ENCODE peak calls at places on chromosome 1, in nine cellular contexts. S is epithelial cell of esophagus; W is foreskin fibroblast; N is NB4; P is IMR-90; X is mesendoderm; R is effector memory CD4-positive, alpha-beta T cell; J is heart left ventricle; T is heart right ventricle. Z is an unnamed sample.

GRCh38 chr1:26858891-26859630 is 3.9 kb upstream of the SFN start:
- DNase-seq in W (no peak), X (no peak), N (no peak), P (no peak), S (peak), R (no peak), J (no peak), T (no peak), Z (no peak)

GRCh38 chr1:119681560-119681959 is 30.2 kb upstream of the PHGDH start:
- DNase-seq in W (no peak), J (no peak), T (no peak), N (no peak), R (no peak), X (no peak), S (no peak), P (no peak), Z (no peak)

GRCh38 chr1:25140073-25140797 is 92.1 kb downstream of the SYF2 start:
- DNase-seq in N (peak), S (peak), T (no peak), W (no peak), X (peak), J (no peak), R (no peak), P (no peak), Z (no peak)

GRCh38 chr1:152189657-152190442 is 30.8 kb upstream of the RPTN start:
- DNase-seq in J (peak), X (peak), P (peak), N (peak), R (peak), W (peak), S (peak), T (peak), Z (peak)

GRCh38 chr1:159986531-159986930 is 32.5 kb upstream of the SLAMF9 start:
- DNase-seq in R (no peak), T (no peak), P (no peak), X (no peak), N (no peak), W (no peak), J (no peak), S (no peak), Z (no peak)

GRCh38 chr1:88399690-88400089 is 284.4 kb upstream of the PKN2 start:
- DNase-seq in T (no peak), X (no peak), R (no peak), P (no peak), J (no peak), W (no peak), N (no peak), S (no peak), Z (no peak)

GRCh38 chr1:207454046-207454964 is at the start of gene CR2:
- DNase-seq in P (no peak), R (no peak), W (no peak), T (peak), S (peak), X (peak), J (peak), N (peak), Z (no peak)

GRCh38 chr1:51019811-51020210 is 49.8 kb downstream of the CDKN2C start:
- DNase-seq in S (no peak), T (no peak), R (no peak), W (peak), J (no peak), N (no peak), P (no peak), X (no peak), Z (no peak)

GRCh38 chr1:44808063-44808937 is at the start of gene BTBD19:
- DNase-seq in J (peak), X (peak), T (peak), S (no peak), N (no peak), P (peak), R (peak), W (peak), Z (no peak)

GRCh38 chr1:201207046-201207445 is 16.4 kb downstream of the IGFN1 start:
- DNase-seq in J (no peak), N (no peak), R (no peak), X (no peak), P (no peak), S (no peak), W (no peak), T (no peak), Z (no peak)

GRCh38 chr1:36148821-36149236 is 457 bp downstream of the TRAPPC3 start:
- DNase-seq in R (no peak), X (no peak), S (no peak), J (no peak), W (no peak), T (no peak), N (no peak), P (no peak), Z (no peak)

GRCh38 chr1:21781971-21782867 is 730 bp downstream of the USP48 start:
- DNase-seq in X (peak), W (peak), T (no peak), R (peak), J (peak), N (peak), S (peak), P (peak), Z (peak)

DNA sequence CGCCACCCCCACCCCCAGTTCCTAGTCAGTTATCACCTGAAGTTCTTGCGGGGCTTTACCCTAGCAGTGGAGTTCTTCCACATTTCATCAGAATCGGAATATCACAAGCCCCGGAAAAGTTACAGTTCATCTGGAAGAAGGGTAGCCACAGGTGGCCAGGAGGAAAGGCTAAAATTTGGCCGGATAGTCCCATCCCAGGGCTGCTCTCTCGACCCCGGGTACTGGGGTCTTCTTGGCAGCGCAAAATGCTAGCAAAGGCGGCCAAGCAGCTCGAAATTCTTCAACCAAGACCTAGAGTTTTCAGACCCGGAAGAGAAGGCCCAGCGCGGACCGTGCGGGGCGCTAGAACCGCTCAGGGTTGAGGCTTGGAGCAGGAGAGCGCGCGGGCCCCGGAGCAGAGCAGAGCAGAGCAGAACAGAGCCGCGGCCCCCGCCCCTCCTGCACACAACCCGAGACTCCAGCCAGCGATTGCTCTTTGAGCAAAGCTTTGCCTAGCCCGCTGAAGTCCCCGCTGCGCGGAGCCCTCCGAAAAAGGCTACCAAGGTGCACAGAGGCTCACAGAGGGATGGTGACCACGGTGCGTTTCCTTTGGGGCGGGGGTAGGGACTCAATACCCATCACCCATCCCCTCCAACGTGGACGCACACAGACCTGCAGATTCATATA is 8.1 kb downstream of the HLX start:
- DNase-seq in P (no peak), S (no peak), R (no peak), T (no peak), W (no peak), J (no peak), N (no peak), X (peak), Z (no peak)
- H3K4me3 ChIP-seq in P (no peak), S (no peak), R (no peak), T (no peak), W (peak), J (no peak), N (no peak), X (no peak), Z (no peak)

DNA sequence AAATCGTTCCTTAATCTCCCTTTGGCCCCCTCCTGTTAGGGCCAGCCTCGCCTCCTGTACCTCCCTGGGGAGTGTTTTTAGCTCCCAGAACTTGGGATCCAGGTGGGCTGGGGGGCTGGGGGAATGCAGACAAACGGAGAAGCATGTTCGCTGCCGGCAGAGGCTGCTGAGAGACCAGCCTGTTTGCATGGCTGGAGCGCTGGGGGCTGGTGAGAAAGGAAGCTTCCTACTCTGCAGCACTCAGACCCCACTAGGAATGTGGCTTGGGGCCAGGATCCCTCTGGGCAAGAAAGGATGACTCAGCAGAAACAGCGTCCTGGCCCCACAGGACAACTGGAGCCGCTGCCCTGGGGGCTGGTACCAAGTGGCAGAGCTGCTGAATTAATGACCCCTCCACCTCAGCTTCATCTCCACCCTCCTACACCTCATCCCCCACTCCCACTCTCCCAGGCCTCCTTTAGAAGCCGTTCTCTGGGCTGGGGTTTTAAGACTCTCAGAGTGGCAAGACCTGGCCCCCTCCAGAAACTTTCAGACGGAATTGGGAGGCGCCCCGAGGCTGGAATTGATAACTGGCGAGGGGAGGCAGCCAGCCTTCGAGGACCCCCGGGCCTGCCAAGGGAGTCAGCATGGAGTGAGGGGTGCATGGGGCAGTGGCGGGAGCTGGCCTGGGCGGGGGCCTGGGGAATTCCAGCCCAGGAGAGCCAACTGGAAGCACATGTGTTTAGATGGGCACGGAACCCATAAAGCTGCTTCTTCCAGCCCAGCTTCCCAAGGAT is 28.5 kb upstream of the EPS8L3 start:
- DNase-seq in S (peak), T (peak), R (no peak), P (peak), N (peak), X (peak), J (peak), W (peak), Z (no peak)
- H3K4me3 ChIP-seq in S (no peak), T (no peak), R (no peak), P (no peak), N (no peak), X (no peak), J (no peak), W (no peak), Z (no peak)

GRCh38 chr1:172283766-172284165 is 136.7 kb upstream of the C1orf105 start:
- DNase-seq in J (no peak), T (no peak), S (no peak), P (no peak), R (no peak), W (no peak), N (no peak), X (no peak), Z (no peak)

GRCh38 chr1:172288611-172289010 is 131.9 kb upstream of the C1orf105 start:
- DNase-seq in R (no peak), X (no peak), J (no peak), P (no peak), W (no peak), N (no peak), S (no peak), T (no peak), Z (no peak)

GRCh38 chr1:172289448-172289847 is 131.0 kb upstream of the C1orf105 start:
- DNase-seq in N (no peak), P (no peak), T (no peak), X (no peak), S (no peak), R (no peak), W (no peak), J (no peak), Z (no peak)

GRCh38 chr1:172287207-172287606 is 133.3 kb upstream of the C1orf105 start:
- DNase-seq in W (peak), X (no peak), J (peak), R (no peak), S (peak), N (no peak), P (peak), T (peak), Z (no peak)

DNA sequence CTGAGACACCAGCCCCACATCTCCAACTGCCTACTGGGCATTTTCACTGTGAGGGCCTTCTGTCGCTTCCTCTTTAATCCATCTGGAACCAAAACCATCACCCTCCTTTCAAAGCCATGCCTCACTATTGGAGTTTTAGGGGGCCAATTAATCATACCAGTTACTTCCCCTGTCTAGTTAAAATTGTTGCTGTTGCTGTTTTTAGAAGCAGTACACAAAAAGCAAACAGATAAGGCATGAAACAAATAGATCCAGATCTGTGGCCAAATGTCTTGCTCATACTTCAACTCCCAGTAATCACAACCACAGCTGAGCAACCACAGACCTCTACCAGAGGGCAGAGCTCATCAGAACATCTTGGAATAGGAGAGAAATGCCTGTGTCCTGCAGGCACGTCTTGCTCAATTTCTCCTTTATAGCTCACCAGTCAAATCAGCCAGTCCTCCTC is 133.8 kb upstream of the C1orf105 start:
- DNase-seq in W (peak), R (no peak), P (peak), X (no peak), J (no peak), N (peak), T (no peak), S (peak), Z (no peak)
- H3K4me3 ChIP-seq in W (no peak), R (no peak), P (no peak), X (no peak), J (no peak), N (no peak), T (no peak), S (no peak), Z (no peak)

GRCh38 chr1:42951588-42951987 is 7.1 kb downstream of the SLC2A1 start:
- DNase-seq in J (no peak), P (no peak), R (no peak), S (no peak), T (no peak), N (no peak), X (no peak), W (no peak), Z (no peak)
- H3K4me3 ChIP-seq in J (no peak), P (no peak), R (no peak), S (peak), T (no peak), N (no peak), X (no peak), W (no peak), Z (no peak)

DNA sequence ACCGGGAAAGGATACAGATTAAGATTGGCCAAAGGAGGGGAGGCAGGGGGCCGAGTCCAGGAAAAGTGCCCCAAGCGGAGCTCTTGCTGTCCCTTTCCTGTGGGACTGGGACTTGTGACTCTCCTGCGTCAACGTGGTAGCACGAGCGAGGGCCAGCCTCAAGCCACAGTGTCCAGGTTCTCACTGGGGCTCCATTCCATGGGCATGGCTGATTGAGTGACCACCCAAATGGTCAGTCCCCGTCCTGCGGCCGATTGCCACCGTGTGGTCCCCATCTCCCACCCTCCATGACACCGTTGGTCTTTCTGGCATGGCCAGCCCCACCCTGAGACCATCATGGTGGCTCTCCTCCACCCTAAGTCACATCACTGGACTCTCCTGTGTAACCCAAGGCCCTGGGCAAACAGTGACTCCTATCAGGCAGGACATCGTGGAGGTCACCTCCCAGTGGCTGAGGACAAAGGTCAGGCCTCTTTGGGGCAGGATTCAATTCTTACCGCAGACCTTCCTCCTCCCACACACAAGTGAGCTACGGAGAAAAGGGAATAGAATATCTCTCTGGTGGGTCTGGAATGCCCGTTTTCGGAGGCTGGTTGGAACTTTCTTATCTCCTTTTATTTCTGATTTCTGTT is 8.9 kb upstream of the C1orf174 start:
- DNase-seq in T (no peak), R (no peak), X (no peak), S (no peak), W (no peak), P (no peak), N (no peak), J (no peak), Z (no peak)
- H3K4me3 ChIP-seq in T (no peak), R (no peak), X (no peak), S (no peak), W (no peak), P (no peak), N (no peak), J (no peak), Z (no peak)